ENCODE peak calls at places on chromosomes 13 and 19, in nine cellular contexts. F is activated naive CD4-positive, alpha-beta T cell treated with anti-CD3 and anti-CD28 coated beads for 36 hours; X is H9; T is hypothalamus; S is NCI-H446 treated with DMSO at 0.1 percent for 48 hours; H is stimulated activated CD8-positive, alpha-beta memory T cell treated with anti-CD3 and anti-CD28 coated beads, Interleukin-2, amount 100 ng/mL, for 1 hour; P is activated CD8-positive, alpha-beta T cell treated with anti-CD3 and anti-CD28 coated beads for 36 hours; U is Kasumi-1; D is NCI-H1417 treated with DMSO at 0.1 percent for 48 hours. C is an unnamed sample.

GRCh38 chr13:90565985-90566713 is 781.3 kb upstream of the MIR17HG start:
- DNase-seq in F (no peak), X (no peak), T (no peak), S (no peak), H (no peak), P (no peak), U (no peak), D (no peak), C (no peak)

GRCh38 chr13:44904982-44905381 is 84.3 kb downstream of the NUFIP1 start:
- DNase-seq in F (no peak), X (no peak), T (no peak), S (peak; percentile 15), H (no peak), P (no peak), U (no peak), D (no peak), C (no peak)

GRCh38 chr13:98784666-98785065 is 32.2 kb upstream of the SLC15A1 start:
- DNase-seq in F (no peak), X (no peak), T (no peak), S (no peak), H (no peak), P (no peak), U (no peak), D (no peak), C (no peak)

GRCh38 chr19:23784274-23784673 is 25.6 kb upstream of the ZNF681 start:
- DNase-seq in F (no peak), X (no peak), T (no peak), S (no peak), H (no peak), P (no peak), U (no peak), D (no peak), C (no peak)

GRCh38 chr13:113637262-113638160 is 20.5 kb downstream of the ATP4B start:
- DNase-seq in F (no peak), X (no peak), T (no peak), S (no peak), H (no peak), P (no peak), U (no peak), D (no peak), C (no peak)

GRCh38 chr13:62014299-62014698 is 598.6 kb upstream of the PCDH20 start:
- DNase-seq in F (no peak), X (no peak), T (peak; percentile 37), S (no peak), H (no peak), P (no peak), U (peak; percentile 79), D (peak; percentile 66), C (peak; percentile 45)

GRCh38 chr13:94346261-94347019 is 133.0 kb downstream of the DCT start:
- DNase-seq in F (peak; percentile 51), X (no peak), T (no peak), S (no peak), H (no peak), P (no peak), U (no peak), D (no peak), C (no peak)

GRCh38 chr19:57314146-57314545 is 6.1 kb upstream of the ZNF543 start:
- DNase-seq in F (no peak), X (no peak), T (no peak), S (no peak), H (no peak), P (no peak), U (no peak), D (no peak), C (no peak)

GRCh38 chr13:41053384-41053826 is 7.9 kb upstream of the WBP4 start:
- DNase-seq in F (no peak), X (no peak), T (no peak), S (no peak), H (no peak), P (no peak), U (no peak), D (no peak), C (no peak)

GRCh38 chr19:57382806-57383488 is 6.7 kb upstream of the ZNF548 start:
- DNase-seq in F (no peak), X (no peak), T (no peak), S (no peak), H (no peak), P (no peak), U (no peak), D (no peak), C (no peak)

GRCh38 chr19:35116085-35116801 is 620 bp downstream of the FXYD3 start:
- DNase-seq in F (no peak), X (no peak), T (peak; percentile 13), S (no peak), H (no peak), P (no peak), U (no peak), D (no peak), C (no peak)

GRCh38 chr19:48123907-48124675 is 13.5 kb upstream of the PLA2G4C start:
- DNase-seq in F (peak; percentile 34), X (no peak), T (peak; percentile 20), S (no peak), H (no peak), P (peak; percentile 90), U (peak; percentile 7), D (no peak), C (no peak)

GRCh38 chr13:109191422-109191821 is 562.0 kb downstream of the MYO16 start:
- DNase-seq in F (no peak), X (no peak), T (no peak), S (no peak), H (no peak), P (no peak), U (no peak), D (no peak), C (no peak)

C was measured in NCI-H1694.